ENCODE peak calls at places on chromosomes 12 and 14, in four cellular contexts. K is neural progenitor cell, I is GM23248, P is GM23338. E is an unnamed sample. For H3F3A, the result is how much of the 10 kb centered on the place peaks cover.

GRCh38 chr14:59337151-59337611 is 128.0 kb downstream of the GPR135 start:
- DNase-seq in I (peak), P (peak), K (peak), E (no peak)

GRCh38 chr14:25009891-25010290 is 40.1 kb downstream of the STXBP6 start:
- DNase-seq in P (peak), K (peak), I (peak), E (no peak)

GRCh38 chr12:64672925-64673409 is 62.7 kb downstream of the RASSF3 start:
- DNase-seq in K (no peak), I (no peak), P (no peak), E (no peak)

GRCh38 chr14:38994721-38995120 is 108.3 kb downstream of the SEC23A start:
- DNase-seq in I (no peak), K (no peak), P (no peak), E (no peak)

GRCh38 chr12:45969084-45969483 is 21.3 kb downstream of the SCAF11 start:
- DNase-seq in K (no peak), I (no peak), P (no peak), E (no peak)

GRCh38 chr12:24069532-24070395 is 120.3 kb upstream of the SOX5 start:
- DNase-seq in I (no peak), P (peak), K (peak), E (no peak)

GRCh38 chr14:72547999-72548398 is 345.9 kb downstream of the DPF3 start:
- DNase-seq in I (no peak), P (no peak), K (no peak), E (no peak)

GRCh38 chr12:15601210-15601800 is 187.9 kb downstream of the EPS8 start:
- DNase-seq in I (peak), P (no peak), K (no peak), E (no peak)

GRCh38 chr14:36659822-36660735 is 1.6 kb upstream of the PAX9 start:
- DNase-seq in P (peak), K (peak), I (no peak), E (no peak)

GRCh38 chr14:36662258-36662542 is 540 bp downstream of the PAX9 start:
- DNase-seq in K (no peak), P (no peak), I (no peak), E (no peak)

GRCh38 chr14:36660736-36661505 is 739 bp upstream of the PAX9 start:
- DNase-seq in P (peak), K (no peak), I (no peak), E (peak)

GRCh38 chr14:36662543-36663403 is 1.1 kb downstream of the PAX9 start:
- DNase-seq in I (peak), K (peak), P (peak), E (no peak)

DNA sequence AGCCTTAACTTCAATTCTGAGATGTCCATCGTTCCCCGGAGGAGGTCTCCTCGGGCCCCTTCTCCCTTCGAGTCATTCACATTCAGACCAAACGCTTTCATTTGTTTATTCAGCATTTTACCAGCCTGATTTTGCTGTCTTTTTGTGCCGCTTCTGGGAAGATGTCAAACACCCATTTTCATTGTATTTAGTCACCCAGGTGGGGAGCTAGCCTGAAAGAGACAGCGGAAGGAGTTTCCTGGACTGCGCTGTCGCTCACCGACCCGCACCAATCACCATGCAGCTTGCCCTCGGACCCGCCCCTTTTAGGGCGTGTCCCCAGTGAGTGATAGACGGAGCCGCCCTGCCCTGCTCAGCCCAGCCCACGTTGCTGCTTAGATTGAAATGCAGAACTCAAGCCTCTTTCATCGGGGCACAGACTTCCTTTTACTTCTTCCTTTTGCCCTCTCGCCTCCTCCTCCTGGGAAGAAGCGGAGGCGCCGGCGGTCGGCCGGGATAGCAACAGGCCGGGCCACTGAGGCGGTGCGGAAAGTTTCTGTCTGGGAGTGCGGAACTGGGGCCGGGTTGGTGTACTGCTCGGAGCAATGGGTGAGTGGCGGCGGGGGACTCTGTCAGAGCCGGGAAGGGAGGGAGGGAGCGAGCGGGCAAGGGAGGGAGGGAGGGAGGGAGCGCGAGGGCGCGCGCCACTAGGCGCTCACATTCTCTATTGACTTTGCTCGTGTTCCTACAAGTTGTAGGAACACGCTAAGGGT is at the start of gene PAX9:
- DNase-seq in K (peak), I (peak), P (peak), E (peak)
- TF ChIP-seq EZH2 in K (peak), I (peak), P (no peak), E (no peak)

GRCh38 chr12:53465679-53466078 is 13.8 kb downstream of the PCBP2 start:
- DNase-seq in I (no peak), K (no peak), P (no peak), E (peak)

GRCh38 chr12:53467880-53468279 is 16.0 kb downstream of the PCBP2 start:
- DNase-seq in K (no peak), I (no peak), P (no peak), E (peak)

GRCh38 chr12:53467082-53467481 is 15.2 kb downstream of the PCBP2 start:
- DNase-seq in P (no peak), I (no peak), K (no peak), E (no peak)

GRCh38 chr12:53468286-53468685 is 16.4 kb downstream of the PCBP2 start:
- DNase-seq in I (no peak), K (no peak), P (no peak), E (peak)

DNA sequence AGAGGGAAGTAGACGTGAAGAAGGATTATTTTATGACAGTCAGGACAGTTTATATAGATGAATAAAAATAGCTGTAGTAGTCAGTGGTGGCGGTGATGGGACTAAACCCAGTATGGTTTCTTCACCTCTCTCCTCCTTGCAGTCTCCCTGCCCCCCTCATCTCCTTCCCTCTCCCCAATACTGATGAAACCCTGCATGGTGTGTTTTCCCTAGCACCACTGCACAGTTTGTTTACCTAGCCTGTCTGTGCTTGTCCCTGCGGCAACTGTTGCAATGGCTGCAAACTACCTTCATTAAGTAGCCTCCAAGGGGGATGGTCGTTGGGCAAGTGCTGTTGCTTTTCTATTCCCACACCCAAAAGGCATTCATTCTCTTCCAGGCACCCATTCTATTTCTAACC is 14.7 kb downstream of the PCBP2 start:
- DNase-seq in K (no peak), I (no peak), P (no peak), E (no peak)
- H3F3A ChIP-seq in K (half or more), I (half or more), P (half or more), E (half or more)

GRCh38 chr12:93079271-93079670 is 150.2 kb upstream of the EEA1 start:
- DNase-seq in I (no peak), K (no peak), P (no peak), E (no peak)
- TF ChIP-seq EZH2phosphoT487 in I (no peak), K (no peak), P (no peak), E (no peak)

GRCh38 chr14:52268191-52269061 is 928 bp downstream of the PTGDR start:
- DNase-seq in P (peak), I (peak), K (peak), E (no peak)
- TF ChIP-seq EZH2 in P (peak), I (peak), K (peak), E (no peak)

DNA sequence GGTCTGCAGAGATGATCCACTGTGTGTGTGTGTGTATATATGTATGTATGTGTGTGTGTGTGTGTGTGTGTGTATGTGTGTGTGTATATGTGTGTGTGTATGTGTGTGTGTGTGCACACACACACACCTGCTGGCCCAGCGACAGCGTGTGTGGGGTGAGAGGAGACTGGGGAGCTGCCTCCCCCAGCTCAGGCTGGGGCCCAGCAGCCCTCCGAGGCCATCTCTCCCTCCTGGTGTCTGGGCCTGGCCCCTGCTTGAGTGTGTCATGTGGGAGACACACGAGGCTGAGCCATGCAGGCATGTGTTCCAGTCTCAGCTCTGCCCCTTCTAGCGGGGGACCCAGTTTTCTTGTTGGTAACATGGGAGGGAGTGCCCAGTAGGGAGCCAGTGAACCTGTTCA is 10.0 kb upstream of the TNFAIP2 start:
- DNase-seq in P (no peak), K (no peak), I (no peak), E (no peak)
- H3F3A ChIP-seq in P (under half), K (under half), I (under half), E (under half)

DNA sequence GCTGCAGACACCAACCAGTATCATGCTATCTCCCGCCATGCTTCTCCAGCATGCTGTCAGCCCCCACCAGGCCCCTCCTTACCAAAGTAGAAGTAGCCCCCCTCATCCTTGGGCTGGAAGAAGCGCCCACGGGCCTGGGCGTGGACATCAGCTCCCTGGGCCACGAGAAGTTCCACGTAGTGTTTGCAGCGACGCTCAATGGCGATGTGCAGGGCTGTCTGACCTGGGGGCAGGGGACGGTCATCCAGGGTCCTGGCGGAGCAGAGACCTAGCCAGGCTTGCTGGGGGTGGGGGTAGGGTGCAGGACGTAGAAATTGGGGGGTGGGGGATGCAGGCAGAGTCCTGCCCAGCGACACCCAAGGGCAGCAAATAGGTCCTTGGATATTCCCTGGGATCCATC is 32.7 kb downstream of the TRPV4 start:
- DNase-seq in P (no peak), I (no peak), K (no peak), E (no peak)
- TF ChIP-seq EZH2phosphoT487 in P (no peak), I (no peak), K (no peak), E (no peak)

GRCh38 chr12:10212623-10213131 is at the start of gene GABARAPL1:
- DNase-seq in P (peak), I (peak), K (peak), E (peak)
- TF ChIP-seq EZH2 in P (no peak), I (no peak), K (no peak), E (no peak)

DNA sequence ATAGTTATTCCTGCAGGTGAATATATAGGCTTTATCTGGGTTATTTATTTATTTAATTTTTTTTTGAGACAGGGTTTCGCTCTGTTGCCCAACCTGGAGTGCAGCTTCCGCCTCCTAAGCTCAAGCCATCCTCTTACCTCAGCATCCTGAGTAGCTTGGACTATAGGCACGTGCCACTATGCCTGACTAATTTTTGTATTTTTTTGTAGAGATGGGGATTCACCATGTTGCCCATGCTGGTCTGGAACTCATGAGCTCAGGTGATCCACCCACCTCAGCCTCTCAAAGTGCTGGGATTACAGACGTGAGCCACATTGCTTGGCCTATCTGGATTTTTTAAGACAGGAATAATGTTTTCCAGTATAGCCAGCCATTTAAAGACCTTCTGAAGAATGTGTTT is 2.0 kb downstream of the RAN start:
- DNase-seq in I (no peak), P (no peak), K (no peak), E (no peak)
- H3F3A ChIP-seq in I (half or more), P (half or more), K (half or more), E (under half)

DNA sequence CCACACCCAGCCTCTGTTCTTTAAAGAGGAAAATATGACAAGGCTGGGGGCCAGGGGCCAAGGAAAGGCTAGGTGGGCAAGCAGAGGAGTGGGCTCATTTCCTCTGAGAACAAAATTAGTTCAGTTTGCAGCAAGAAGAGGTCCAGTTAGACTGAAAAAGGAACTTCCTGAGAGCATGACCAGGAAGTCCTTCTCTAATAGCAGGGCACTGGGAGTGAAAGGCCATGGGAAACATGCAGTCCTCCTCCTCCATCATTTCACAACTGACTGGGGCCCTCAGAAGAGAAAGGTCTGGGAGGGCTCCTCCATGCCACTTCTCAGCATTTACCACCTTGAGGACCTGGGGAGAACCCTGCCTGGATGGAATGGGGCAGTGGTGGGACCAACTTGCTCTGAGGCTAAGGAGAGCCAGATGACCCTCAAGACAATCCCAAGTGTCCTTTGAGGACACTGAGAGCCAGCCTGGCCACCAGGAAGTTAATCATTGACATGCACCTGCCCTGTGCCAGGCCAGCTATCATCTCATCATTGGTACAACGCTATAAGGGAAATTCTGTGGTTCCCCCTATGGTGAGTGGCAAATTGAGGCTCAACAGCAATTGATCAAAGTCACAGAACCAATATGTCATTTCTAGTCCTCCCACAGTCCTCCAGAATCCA is 2.0 kb downstream of the AQP2 start:
- DNase-seq in I (no peak), P (no peak), K (no peak), E (no peak)
- TF ChIP-seq EZH2phosphoT487 in I (no peak), P (no peak), K (no peak), E (no peak)